ENCODE peak calls at places on chromosome 14, in seven cellular contexts. Y is NB4, N is suprapubic skin, W is Panc1, Q is heart right ventricle, K is vagina, F is NCI-H1105. L is an unnamed sample.

GRCh38 chr14:56117765-56118610 is at the start of gene PELI2:
- DNase-seq in Y (peak), Q (peak), K (no peak), W (no peak), N (peak), F (peak), L (peak)

GRCh38 chr14:56796259-56796658 is 14.0 kb downstream of the OTX2 start:
- DNase-seq in W (no peak), N (no peak), K (no peak), Q (no peak), F (no peak), Y (no peak), L (no peak)

GRCh38 chr14:96986701-96987474 is 189.7 kb downstream of the VRK1 start:
- DNase-seq in W (no peak), K (no peak), Q (no peak), Y (peak), N (no peak), F (no peak), L (no peak)

GRCh38 chr14:72454388-72454787 is 439.5 kb downstream of the DPF3 start:
- DNase-seq in W (no peak), Q (no peak), Y (no peak), N (no peak), K (no peak), F (no peak), L (no peak)

GRCh38 chr14:76589246-76589645 is 172.0 kb upstream of the VASH1 start:
- DNase-seq in Y (no peak), N (no peak), K (no peak), W (no peak), Q (no peak), F (no peak), L (no peak)

GRCh38 chr14:21068521-21069387 is 1.4 kb upstream of the ARHGEF40 start:
- DNase-seq in K (no peak), Q (peak), Y (peak), W (no peak), N (peak), F (peak), L (no peak)

GRCh38 chr14:72614365-72614764 is 279.5 kb downstream of the DPF3 start:
- DNase-seq in W (no peak), N (no peak), F (no peak), Y (no peak), K (peak), Q (no peak), L (peak)

GRCh38 chr14:94124582-94125377 is 4.6 kb downstream of the IFI27L2 start:
- DNase-seq in W (no peak), F (no peak), K (peak), N (no peak), Y (no peak), Q (no peak), L (peak)

GRCh38 chr14:101529079-101529478 is 32.2 kb upstream of the DIO3 start:
- DNase-seq in N (no peak), F (no peak), Q (no peak), Y (no peak), K (no peak), W (no peak), L (no peak)

GRCh38 chr14:103109789-103110415 is 13.4 kb upstream of the TNFAIP2 start:
- DNase-seq in Y (no peak), K (no peak), Q (peak), W (no peak), F (no peak), N (no peak), L (no peak)

GRCh38 chr14:45359766-45360165 is 106.8 kb upstream of the MIS18BP1 start:
- DNase-seq in F (no peak), W (no peak), Y (no peak), N (no peak), K (no peak), Q (no peak), L (no peak)

GRCh38 chr14:35999264-35999663 is 173.1 kb downstream of the BRMS1L start:
- DNase-seq in W (no peak), K (no peak), F (no peak), Q (no peak), N (no peak), Y (no peak), L (no peak)

GRCh38 chr14:88184956-88185355 is 138.1 kb downstream of the KCNK10 start:
- DNase-seq in F (no peak), Y (no peak), N (no peak), K (no peak), Q (no peak), W (no peak), L (no peak)

GRCh38 chr14:52013984-52014600 is 24.7 kb downstream of the RTRAF start:
- DNase-seq in K (no peak), N (no peak), Q (no peak), F (no peak), Y (peak), W (no peak), L (no peak)

GRCh38 chr14:102231476-102232347 is 73.3 kb downstream of the MOK start:
- DNase-seq in Y (no peak), F (no peak), Q (no peak), N (no peak), W (no peak), K (no peak), L (no peak)